ENCODE peak calls at places on chromosome 11, in eight cellular contexts. G is neural progenitor cell, H is hepatocyte, B is SK-N-SH, A is PC-3, U is GM23338, Z is GM23248, S is HCT116. D is an unnamed sample. For H3K4me1, the result is how much of the 10 kb centered on the place peaks cover.

GRCh38 chr11:35897019-35897418 is 46.8 kb upstream of the LDLRAD3 start:
- DNase-seq in G (no peak), H (no peak), B (no peak), A (no peak), U (no peak), Z (no peak), S (no peak), D (no peak)

GRCh38 chr11:133955091-133955846 is 1.5 kb downstream of the IGSF9B start:
- DNase-seq in G (peak), H (no peak), B (peak), A (no peak), U (peak), Z (peak), S (no peak), D (no peak)

GRCh38 chr11:66011239-66011784 is 496 bp upstream of the CST6 start:
- DNase-seq in G (no peak), H (peak), B (no peak), A (peak), U (peak), Z (peak), S (peak), D (no peak)

GRCh38 chr11:49303080-49303479 is 94.7 kb upstream of the FOLH1 start:
- DNase-seq in G (no peak), H (no peak), B (no peak), A (no peak), U (no peak), Z (no peak), S (no peak), D (no peak)

GRCh38 chr11:2296913-2297622 is 4.7 kb downstream of the C11orf21 start:
- DNase-seq in G (no peak), H (no peak), B (no peak), A (no peak), U (no peak), Z (no peak), S (no peak), D (no peak)

GRCh38 chr11:16775604-16776283 is 37.3 kb downstream of the C11orf58 start:
- DNase-seq in G (no peak), H (no peak), B (no peak), A (no peak), U (no peak), Z (no peak), S (no peak), D (no peak)

GRCh38 chr11:77473001-77473800 is 693 bp downstream of the PAK1 start:
- DNase-seq in G (peak), H (peak), B (peak), A (peak), U (peak), Z (peak), S (no peak), D (no peak)

GRCh38 chr11:72229336-72229924 is 4.9 kb downstream of the INPPL1 start:
- DNase-seq in G (no peak), H (peak), B (no peak), A (no peak), U (no peak), Z (no peak), S (no peak), D (no peak)

GRCh38 chr11:128733440-128734115 is 39.7 kb downstream of the FLI1 start:
- DNase-seq in G (peak), H (no peak), B (peak), A (no peak), U (peak), Z (no peak), S (no peak), D (peak)

GRCh38 chr11:80700386-80700785 is 1259.6 kb upstream of the TENM4 start:
- DNase-seq in G (no peak), H (no peak), B (no peak), A (peak), U (no peak), Z (no peak), S (no peak), D (no peak)

GRCh38 chr11:102603091-102603490 is 22.0 kb downstream of the MMP20 start:
- DNase-seq in G (peak), H (no peak), B (no peak), A (no peak), U (no peak), Z (peak), S (peak), D (no peak)

GRCh38 chr11:128493570-128493965 is 93.8 kb downstream of the ETS1 start:
- DNase-seq in G (no peak), H (no peak), B (no peak), A (peak), U (no peak), Z (peak), S (no peak), D (no peak)

GRCh38 chr11:92854952-92855351 is 114.5 kb upstream of the MTNR1B start:
- DNase-seq in G (no peak), H (no peak), B (no peak), A (no peak), U (no peak), Z (no peak), S (no peak), D (no peak)

GRCh38 chr11:21511835-21512440 is 680.9 kb upstream of the ANO5 start:
- DNase-seq in G (peak), H (peak), B (peak), A (peak), U (peak), Z (peak), S (peak), D (peak)

GRCh38 chr11:122202161-122202950 is 86.3 kb upstream of the BLID start:
- DNase-seq in G (no peak), H (peak), B (peak), A (peak), U (peak), Z (peak), S (peak), D (no peak)

GRCh38 chr11:18710545-18710944 is 12.0 kb downstream of the TMEM86A start:
- DNase-seq in G (no peak), H (no peak), B (no peak), A (no peak), U (no peak), Z (no peak), S (no peak), D (no peak)

GRCh38 chr11:44139565-44140313 is 44.3 kb downstream of the EXT2 start:
- DNase-seq in G (no peak), H (no peak), B (no peak), A (no peak), U (no peak), Z (no peak), S (no peak), D (no peak)

GRCh38 chr11:65434667-65435179 is 12.1 kb downstream of the NEAT1 start:
- DNase-seq in G (no peak), H (no peak), B (no peak), A (no peak), U (no peak), Z (peak), S (no peak), D (no peak)

GRCh38 chr11:79321282-79321681 is 119.5 kb downstream of the TENM4 start:
- DNase-seq in G (no peak), H (no peak), B (no peak), A (no peak), U (no peak), Z (peak), S (no peak), D (no peak)

DNA sequence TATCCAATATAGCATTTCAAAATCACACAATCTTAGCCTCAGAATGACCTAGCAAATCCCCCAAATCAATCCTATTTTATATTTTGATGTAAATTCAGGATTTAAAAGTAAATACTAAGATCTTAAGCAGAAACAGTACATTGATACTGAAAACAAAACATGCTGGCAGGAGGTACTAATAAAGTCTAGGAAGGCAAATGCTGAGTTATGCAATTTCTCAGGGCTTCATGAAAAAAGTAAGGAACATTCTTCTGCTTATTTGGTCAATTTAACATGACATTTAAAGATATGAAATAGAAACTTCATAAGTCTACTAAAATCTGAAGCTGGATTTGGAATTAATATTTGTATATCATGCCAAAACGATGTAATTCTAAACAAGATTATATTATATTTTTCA is 153.3 kb downstream of the SWAP70 start:
- DNase-seq in G (no peak), H (no peak), B (no peak), A (no peak), U (no peak), Z (no peak), S (no peak), D (no peak)
- H3K4me1 ChIP-seq in G (under half), H (under half), B (under half), A (under half), U (under half), Z (under half), S (under half), D (under half)

DNA sequence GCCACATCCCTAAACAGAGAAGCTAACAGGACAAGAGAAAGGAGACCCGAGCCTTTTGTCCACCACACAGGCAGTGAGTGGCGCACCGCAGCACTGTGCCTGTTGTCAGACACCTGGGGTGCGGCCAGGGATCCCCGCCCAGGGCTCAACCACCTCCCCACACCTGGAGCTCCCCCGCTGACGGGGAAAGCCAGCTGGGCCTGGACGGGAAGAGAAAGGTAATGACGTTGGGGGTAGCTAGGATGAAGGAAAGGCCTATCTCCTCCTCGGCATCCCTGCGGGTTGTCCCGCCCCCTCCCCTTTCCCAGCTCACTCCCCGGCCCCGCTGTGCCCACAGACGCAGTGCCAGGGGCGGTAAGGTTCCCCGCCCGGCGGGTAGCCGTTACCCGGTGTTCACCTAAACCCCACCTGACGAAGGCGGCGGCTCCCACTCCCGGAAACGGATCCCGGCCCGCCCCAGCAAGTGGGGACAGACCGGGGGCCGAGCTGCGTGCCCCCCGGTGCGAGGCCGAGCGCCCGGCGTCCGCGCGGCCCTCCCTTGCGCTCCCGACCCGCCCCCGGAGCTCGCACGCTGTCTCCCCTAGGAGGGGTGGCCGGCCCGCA is 507 bp downstream of the HYOU1 start:
- DNase-seq in G (peak), H (peak), B (peak), A (peak), U (peak), Z (peak), S (no peak), D (peak)
- TF ChIP-seq EZH2phosphoT487 in G (no peak), H (no peak), B (no peak), A (no peak), U (no peak), Z (no peak), S (no peak), D (no peak)

GRCh38 chr11:11856638-11857037 is 14.9 kb downstream of the USP47 start:
- DNase-seq in G (no peak), H (no peak), B (no peak), A (peak), U (no peak), Z (peak), S (no peak), D (no peak)
- H3K4me1 ChIP-seq in G (under half), H (under half), B (under half), A (under half), U (under half), Z (under half), S (under half), D (under half)

DNA sequence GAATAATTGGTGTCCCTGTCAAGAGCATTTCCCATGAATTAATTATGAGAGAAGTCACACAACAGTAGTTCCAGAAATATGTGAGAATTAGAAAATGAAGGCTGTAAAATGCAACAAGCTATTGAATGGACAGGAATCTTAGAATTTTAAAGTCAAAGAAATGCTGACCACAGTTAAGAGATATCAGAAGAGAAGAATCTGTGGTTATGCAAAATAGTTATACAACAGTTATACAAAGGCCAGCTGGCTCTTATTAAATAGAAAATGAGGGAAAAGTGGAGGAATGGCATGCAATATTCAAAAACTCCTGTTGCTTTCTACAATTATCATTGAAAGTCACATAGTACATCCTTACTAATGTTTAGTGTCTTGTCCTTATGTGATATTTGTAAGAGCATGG is 27.4 kb downstream of the CASP12 start:
- DNase-seq in G (no peak), H (no peak), B (no peak), A (no peak), U (no peak), Z (peak), S (no peak), D (no peak)
- TF ChIP-seq EZH2phosphoT487 in G (no peak), H (no peak), B (no peak), A (no peak), U (no peak), Z (no peak), S (no peak), D (no peak)

GRCh38 chr11:45846974-45847907 is at the start of gene CRY2:
- DNase-seq in G (peak), H (peak), B (peak), A (peak), U (peak), Z (peak), S (peak), D (peak)
- H3K4me1 ChIP-seq in G (under half), H (under half), B (under half), A (under half), U (under half), Z (under half), S (under half), D (under half)

GRCh38 chr11:41499429-41499828 is 40.0 kb upstream of the LRRC4C start:
- DNase-seq in G (peak), H (no peak), B (no peak), A (no peak), U (peak), Z (no peak), S (no peak), D (no peak)

GRCh38 chr11:41494716-41495115 is 35.3 kb upstream of the LRRC4C start:
- DNase-seq in G (no peak), H (no peak), B (no peak), A (no peak), U (no peak), Z (no peak), S (no peak), D (no peak)

GRCh38 chr11:41498726-41499125 is 39.3 kb upstream of the LRRC4C start:
- DNase-seq in G (no peak), H (peak), B (peak), A (peak), U (peak), Z (peak), S (no peak), D (no peak)

DNA sequence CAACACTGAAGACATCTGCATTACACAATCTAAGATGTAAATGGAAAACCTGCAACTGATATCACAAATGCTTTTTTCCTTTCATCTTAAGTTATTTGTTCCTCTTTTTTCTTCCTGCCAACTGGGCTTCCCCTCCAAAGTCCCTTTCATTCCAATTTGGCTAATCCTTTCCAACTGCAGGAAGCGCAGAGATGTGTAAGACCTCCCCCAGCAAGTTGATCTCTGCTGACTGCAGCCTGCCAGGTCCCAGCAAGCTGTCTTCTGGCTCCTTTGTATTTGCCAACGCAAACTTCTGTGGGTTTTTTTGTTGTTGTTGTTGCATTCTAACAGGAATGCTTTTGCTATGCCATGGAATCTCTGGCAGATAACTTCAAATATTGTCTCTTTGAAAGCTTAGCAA is 38.5 kb upstream of the LRRC4C start:
- DNase-seq in G (peak), H (no peak), B (no peak), A (no peak), U (peak), Z (no peak), S (no peak), D (no peak)
- TF ChIP-seq EZH2phosphoT487 in G (no peak), H (no peak), B (no peak), A (no peak), U (no peak), Z (no peak), S (no peak), D (no peak)

DNA sequence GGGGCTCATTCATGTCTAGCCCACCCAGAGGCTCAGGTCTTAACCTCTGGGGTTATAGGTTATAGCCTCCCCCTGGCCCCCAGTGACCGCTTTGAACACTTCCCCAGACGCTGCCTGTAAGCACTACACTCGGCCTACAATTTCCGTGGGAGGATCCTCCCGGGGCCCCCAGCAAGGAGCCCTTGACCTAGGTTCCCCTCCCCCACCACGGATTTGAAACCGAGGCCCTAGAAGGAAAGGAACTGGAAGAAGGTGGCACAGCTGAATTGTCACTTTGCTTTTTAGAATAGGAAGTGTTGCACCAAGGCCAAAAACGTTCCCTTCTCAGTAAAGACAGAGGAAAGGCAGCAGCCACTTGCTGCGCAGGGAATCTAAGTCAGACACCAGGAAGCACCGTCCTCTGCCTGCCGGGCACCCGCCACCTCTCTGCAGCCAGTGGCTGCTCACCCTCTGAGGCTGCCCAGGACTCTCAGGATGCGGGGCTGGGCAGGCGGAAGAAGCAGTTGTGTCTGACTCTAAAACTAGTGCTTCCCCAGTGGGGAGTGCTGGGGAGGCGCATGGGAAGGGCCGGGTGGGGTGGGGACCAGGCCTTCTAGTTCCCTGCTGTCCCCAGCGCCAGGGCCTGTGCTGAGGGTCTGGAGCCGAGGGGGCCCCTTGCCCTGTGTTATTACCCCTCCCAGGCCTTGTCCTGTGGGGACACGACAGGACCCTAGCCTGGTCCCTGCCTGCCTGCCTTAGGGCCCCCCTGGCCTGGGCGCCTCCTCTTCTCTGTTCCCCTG is 7.9 kb upstream of the FLRT1 start:
- DNase-seq in G (no peak), H (no peak), B (no peak), A (no peak), U (no peak), Z (no peak), S (no peak), D (peak)
- H3K4me1 ChIP-seq in G (under half), H (under half), B (under half), A (under half), U (half or more), Z (under half), S (under half), D (under half)

GRCh38 chr11:117096973-117097566 is 1.2 kb downstream of the SIK3 start:
- DNase-seq in G (no peak), H (no peak), B (no peak), A (no peak), U (no peak), Z (peak), S (no peak), D (peak)

GRCh38 chr11:117098269-117099231 is at the start of gene SIK3:
- DNase-seq in G (peak), H (peak), B (peak), A (peak), U (peak), Z (peak), S (peak), D (peak)

GRCh38 chr11:117096140-117096972 is 1.9 kb downstream of the SIK3 start:
- DNase-seq in G (peak), H (peak), B (peak), A (no peak), U (peak), Z (peak), S (no peak), D (peak)

GRCh38 chr11:117099681-117100080 is 1.5 kb upstream of the SIK3 start:
- DNase-seq in G (peak), H (no peak), B (no peak), A (no peak), U (no peak), Z (peak), S (no peak), D (no peak)

GRCh38 chr11:117097567-117098268 is 510 bp downstream of the SIK3 start:
- DNase-seq in G (peak), H (peak), B (peak), A (peak), U (peak), Z (peak), S (no peak), D (peak)
- TF ChIP-seq EZH2phosphoT487 in G (no peak), H (no peak), B (no peak), A (no peak), U (no peak), Z (no peak), S (no peak), D (no peak)

GRCh38 chr11:68032003-68032402 is 1.5 kb downstream of the NDUFS8 start:
- DNase-seq in G (no peak), H (no peak), B (no peak), A (no peak), U (no peak), Z (no peak), S (no peak), D (no peak)
- H3K4me1 ChIP-seq in G (under half), H (under half), B (under half), A (under half), U (under half), Z (under half), S (under half), D (under half)

D was measured in OCI-LY7.